ENCODE peak calls at places on chromosomes 6 and 20, in four cellular contexts. One of them, this sample, is unnamed.

GRCh38 chr20:36591854-36592641 is 13.5 kb upstream of the RAB5IF start:
- DNase-seq in epithelial cell of proximal tubule: no peak
- DNase-seq in cardiac muscle cell: peak
- DNase-seq in PC-9: no peak
- DNase-seq in this sample: no peak

GRCh38 chr6:136963259-136963658 is 41.2 kb downstream of the SLC35D3 start:
- DNase-seq in epithelial cell of proximal tubule: no peak
- DNase-seq in cardiac muscle cell: no peak
- DNase-seq in PC-9: no peak
- DNase-seq in this sample: no peak

GRCh38 chr6:138397128-138397814 is 6.8 kb upstream of the HEBP2 start:
- DNase-seq in epithelial cell of proximal tubule: no peak
- DNase-seq in cardiac muscle cell: no peak
- DNase-seq in PC-9: no peak
- DNase-seq in this sample: no peak

GRCh38 chr6:111997078-111997862 is 56.6 kb upstream of the CCN6 start:
- DNase-seq in epithelial cell of proximal tubule: no peak
- DNase-seq in cardiac muscle cell: peak
- DNase-seq in PC-9: peak
- DNase-seq in this sample: no peak

GRCh38 chr6:148348335-148348734 is 5.7 kb downstream of the SASH1 start:
- DNase-seq in epithelial cell of proximal tubule: no peak
- DNase-seq in cardiac muscle cell: no peak
- DNase-seq in PC-9: no peak
- DNase-seq in this sample: no peak

GRCh38 chr6:87909849-87910248 is 137.8 kb upstream of the SPACA1 start:
- DNase-seq in epithelial cell of proximal tubule: peak
- DNase-seq in cardiac muscle cell: peak
- DNase-seq in PC-9: no peak
- DNase-seq in this sample: peak

GRCh38 chr6:6712258-6712978 is 123.9 kb downstream of the LY86 start:
- DNase-seq in epithelial cell of proximal tubule: peak
- DNase-seq in cardiac muscle cell: peak
- DNase-seq in PC-9: peak
- DNase-seq in this sample: no peak

GRCh38 chr20:50019466-50020256 is 36.9 kb downstream of the SNAI1 start:
- DNase-seq in epithelial cell of proximal tubule: no peak
- DNase-seq in cardiac muscle cell: no peak
- DNase-seq in PC-9: peak
- DNase-seq in this sample: no peak

GRCh38 chr6:51513891-51514290 is 573.5 kb downstream of the PKHD1 start:
- DNase-seq in epithelial cell of proximal tubule: peak
- DNase-seq in cardiac muscle cell: no peak
- DNase-seq in PC-9: no peak
- DNase-seq in this sample: peak

GRCh38 chr6:90107721-90108364 is 188.8 kb downstream of the BACH2 start:
- DNase-seq in epithelial cell of proximal tubule: no peak
- DNase-seq in cardiac muscle cell: no peak
- DNase-seq in PC-9: no peak
- DNase-seq in this sample: no peak

GRCh38 chr6:20211941-20212391 is 303 bp downstream of the MBOAT1 start:
- DNase-seq in epithelial cell of proximal tubule: no peak
- DNase-seq in cardiac muscle cell: peak
- DNase-seq in PC-9: no peak
- DNase-seq in this sample: no peak

GRCh38 chr6:62150048-62150663 is 135.9 kb downstream of the KHDRBS2 start:
- DNase-seq in epithelial cell of proximal tubule: peak
- DNase-seq in cardiac muscle cell: peak
- DNase-seq in PC-9: peak
- DNase-seq in this sample: peak

GRCh38 chr6:7108964-7109836 is 1.4 kb downstream of the RREB1 start:
- DNase-seq in epithelial cell of proximal tubule: no peak
- DNase-seq in cardiac muscle cell: peak
- DNase-seq in PC-9: no peak
- DNase-seq in this sample: no peak

GRCh38 chr6:77326029-77326428 is 137.3 kb downstream of the HTR1B start:
- DNase-seq in epithelial cell of proximal tubule: no peak
- DNase-seq in cardiac muscle cell: no peak
- DNase-seq in PC-9: no peak
- DNase-seq in this sample: no peak

GRCh38 chr6:125850361-125850760 is 59.6 kb downstream of the NCOA7 start:
- DNase-seq in epithelial cell of proximal tubule: no peak
- DNase-seq in cardiac muscle cell: no peak
- DNase-seq in PC-9: no peak
- DNase-seq in this sample: no peak

GRCh38 chr6:30572078-30572605 is 900 bp downstream of the ABCF1 start:
- DNase-seq in epithelial cell of proximal tubule: no peak
- DNase-seq in cardiac muscle cell: no peak
- DNase-seq in PC-9: no peak
- DNase-seq in this sample: no peak

GRCh38 chr6:110934499-110934898 is 24.0 kb upstream of the GTF3C6 start:
- DNase-seq in epithelial cell of proximal tubule: no peak
- DNase-seq in cardiac muscle cell: no peak
- DNase-seq in PC-9: no peak
- DNase-seq in this sample: no peak

GRCh38 chr20:47708140-47708807 is 77.0 kb downstream of the SULF2 start:
- DNase-seq in epithelial cell of proximal tubule: no peak
- DNase-seq in cardiac muscle cell: no peak
- DNase-seq in PC-9: no peak
- DNase-seq in this sample: no peak

GRCh38 chr6:11196511-11197174 is 35.8 kb downstream of the NEDD9 start:
- DNase-seq in epithelial cell of proximal tubule: no peak
- DNase-seq in cardiac muscle cell: peak
- DNase-seq in PC-9: no peak
- DNase-seq in this sample: no peak
- H3K4me3 ChIP-seq in epithelial cell of proximal tubule: no peak
- H3K4me3 ChIP-seq in cardiac muscle cell: no peak
- H3K4me3 ChIP-seq in PC-9: no peak
- H3K4me3 ChIP-seq in this sample: no peak

GRCh38 chr6:14571001-14571400 is 453.4 kb downstream of the CD83 start:
- DNase-seq in epithelial cell of proximal tubule: no peak
- DNase-seq in cardiac muscle cell: no peak
- DNase-seq in PC-9: no peak
- DNase-seq in this sample: no peak
- TF ChIP-seq CTCF in epithelial cell of proximal tubule: no peak
- TF ChIP-seq CTCF in cardiac muscle cell: no peak
- TF ChIP-seq CTCF in PC-9: no peak
- TF ChIP-seq CTCF in this sample: no peak

GRCh38 chr6:130000526-130001228 is 17.7 kb upstream of the L3MBTL3 start:
- DNase-seq in epithelial cell of proximal tubule: no peak
- DNase-seq in cardiac muscle cell: no peak
- DNase-seq in PC-9: no peak
- DNase-seq in this sample: no peak

GRCh38 chr6:130001229-130001554 is 17.2 kb upstream of the L3MBTL3 start:
- DNase-seq in epithelial cell of proximal tubule: no peak
- DNase-seq in cardiac muscle cell: no peak
- DNase-seq in PC-9: no peak
- DNase-seq in this sample: no peak
- H3K4me3 ChIP-seq in epithelial cell of proximal tubule: no peak
- H3K4me3 ChIP-seq in cardiac muscle cell: no peak
- H3K4me3 ChIP-seq in PC-9: no peak
- H3K4me3 ChIP-seq in this sample: no peak

DNA sequence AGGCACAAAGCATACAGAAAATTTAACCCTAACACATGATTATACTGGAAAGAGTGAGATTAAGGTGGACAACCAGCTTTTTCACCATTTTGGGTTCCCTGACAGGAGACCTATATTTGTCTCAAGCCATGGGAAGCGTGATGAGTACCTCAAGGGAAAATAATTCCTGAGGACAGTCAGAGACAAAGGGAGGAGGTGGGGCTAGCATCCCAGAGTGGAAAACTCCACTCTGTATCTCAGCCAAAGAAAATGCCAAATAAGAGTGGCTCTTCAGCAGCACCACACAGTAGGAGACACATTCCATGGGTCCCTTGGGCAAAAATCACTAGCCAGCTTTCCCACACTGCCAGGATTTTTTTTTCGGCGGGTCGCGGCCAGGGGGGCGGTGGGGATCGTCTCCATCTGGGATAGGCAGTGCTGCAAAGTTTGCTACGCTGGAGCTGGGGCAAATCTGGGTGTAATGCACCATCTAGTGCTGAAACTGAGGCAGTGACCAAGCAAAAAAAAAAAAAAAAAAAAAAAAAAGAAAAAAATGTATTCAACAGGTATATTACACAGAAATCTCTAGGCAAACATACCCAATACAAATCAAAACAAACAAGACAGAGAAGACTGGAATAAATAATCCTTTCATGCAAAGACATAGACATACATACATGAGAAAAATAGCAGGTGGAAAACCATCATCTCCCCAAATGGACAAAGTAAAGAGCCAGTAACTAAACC is 77.3 kb upstream of the SLC35F1 start:
- DNase-seq in epithelial cell of proximal tubule: no peak
- DNase-seq in cardiac muscle cell: peak
- DNase-seq in PC-9: peak
- DNase-seq in this sample: no peak
- TF ChIP-seq CTCF in epithelial cell of proximal tubule: peak
- TF ChIP-seq CTCF in cardiac muscle cell: peak
- TF ChIP-seq CTCF in PC-9: peak
- TF ChIP-seq CTCF in this sample: peak